ENCODE peak calls at places on chromosomes 6 and 20, in six cellular contexts. S is fibroblast of lung; L is stimulated activated naive CD8-positive, alpha-beta T cell treated with anti-CD3 and anti-CD28 coated beads, Interleukin-15, Interleukin-2, amounts not matched to agents 100 U/mL and 50 U/mL, for 24 hours; Q is GM20000; K is mesothelial cell of epicardium; T is stimulated activated CD4-positive, alpha-beta T cell treated with anti-CD3 and anti-CD28 coated beads, Interleukin-12 subunit alpha, Interleukin-12 subunit beta, amount 100 ng/mL, for 4 hours. V is an unnamed sample.

GRCh38 chr20:10982692-10983091 is 308.9 kb upstream of the JAG1 start:
- DNase-seq in L (no peak), S (peak; percentile 84), K (no peak), Q (no peak), T (no peak), V (no peak)

GRCh38 chr6:19860235-19860877 is 23.2 kb downstream of the ID4 start:
- DNase-seq in Q (no peak), L (no peak), S (no peak), T (no peak), K (no peak), V (no peak)

GRCh38 chr6:108888745-108889144 is 40.5 kb downstream of the ARMC2 start:
- DNase-seq in S (no peak), T (no peak), L (no peak), Q (no peak), K (no peak), V (no peak)

GRCh38 chr20:36065427-36065998 is 89.0 kb upstream of the EPB41L1 start:
- DNase-seq in T (no peak), K (no peak), L (no peak), Q (no peak), S (no peak), V (no peak)

GRCh38 chr6:48036316-48036715 is 74.7 kb downstream of the PTCHD4 start:
- DNase-seq in Q (no peak), S (peak; percentile 86), T (no peak), K (no peak), L (no peak), V (no peak)

GRCh38 chr6:19891446-19891845 is 54.3 kb downstream of the ID4 start:
- DNase-seq in L (no peak), T (no peak), S (no peak), K (no peak), Q (no peak), V (no peak)

GRCh38 chr6:125780540-125781306 is 10.0 kb upstream of the NCOA7 start:
- DNase-seq in S (peak; percentile 89), K (no peak), L (peak; percentile 64), T (peak; percentile 47), Q (peak; percentile 63), V (peak; percentile 83)

GRCh38 chr6:20918868-20919267 is 384.6 kb downstream of the CDKAL1 start:
- DNase-seq in L (no peak), S (no peak), T (no peak), Q (peak; percentile 15), K (no peak), V (no peak)

GRCh38 chr6:162234631-162235030 is 492.9 kb downstream of the PRKN start:
- DNase-seq in Q (no peak), L (no peak), K (no peak), S (no peak), T (no peak), V (no peak)

GRCh38 chr20:50417484-50418235 is 92.5 kb upstream of the PTPN1 start:
- DNase-seq in K (no peak), S (no peak), Q (no peak), L (no peak), T (no peak), V (no peak)

GRCh38 chr6:134746125-134746524 is 203.8 kb downstream of the ALDH8A1 start:
- DNase-seq in L (no peak), T (no peak), S (no peak), K (no peak), Q (no peak), V (no peak)

GRCh38 chr20:24646331-24646730 is 176.9 kb downstream of the SYNDIG1 start:
- DNase-seq in L (no peak), Q (no peak), T (no peak), K (no peak), S (no peak), V (no peak)